ENCODE peak calls at places on chromosomes 5 and 9, in five cellular contexts. V, M, D, L and F are unnamed samples.

GRCh38 chr5:134555889-134556311 is 30.4 kb downstream of the JADE2 start:
- DNase-seq in V (peak), M (peak), D (peak), L (peak), F (peak)

GRCh38 chr9:134793281-134793680 is 87.3 kb upstream of the FCN2 start:
- DNase-seq in V (no peak), M (no peak), D (no peak), L (no peak), F (no peak)

GRCh38 chr5:51657340-51658240 is 274.3 kb downstream of the ISL1 start:
- DNase-seq in V (peak), M (no peak), D (no peak), L (no peak), F (peak)

GRCh38 chr5:50751064-50751657 is 84.7 kb downstream of the PARP8 start:
- DNase-seq in V (peak), M (peak), D (peak), L (peak), F (peak)

GRCh38 chr9:101977614-101978210 is 239.3 kb upstream of the GRIN3A start:
- DNase-seq in V (peak), M (peak), D (peak), L (peak), F (peak)

GRCh38 chr5:73081093-73081492 is 39.3 kb upstream of the TMEM171 start:
- DNase-seq in V (no peak), M (no peak), D (no peak), L (no peak), F (no peak)

GRCh38 chr5:77454123-77454522 is 38.0 kb downstream of the WDR41 start:
- DNase-seq in V (no peak), M (no peak), D (no peak), L (no peak), F (no peak)

GRCh38 chr5:81740758-81741157 is 10.1 kb downstream of the SSBP2 start:
- DNase-seq in V (no peak), M (no peak), D (no peak), L (no peak), F (no peak)

GRCh38 chr9:132698989-132699388 is 28.7 kb downstream of the GTF3C4 start:
- DNase-seq in V (no peak), M (no peak), D (no peak), L (no peak), F (no peak)

GRCh38 chr5:60196382-60197113 is 303.0 kb upstream of the PDE4D start:
- DNase-seq in V (peak), M (no peak), D (peak), L (no peak), F (peak)

GRCh38 chr5:17723876-17724275 is 89.6 kb downstream of the TAF11L14 start:
- DNase-seq in V (no peak), M (no peak), D (no peak), L (no peak), F (no peak)

GRCh38 chr9:3847377-3847776 is 321.6 kb upstream of the RFX3 start:
- DNase-seq in V (no peak), M (no peak), D (no peak), L (no peak), F (no peak)

GRCh38 chr5:171188016-171188415 is 121.0 kb upstream of the TLX3 start:
- DNase-seq in V (no peak), M (no peak), D (no peak), L (no peak), F (no peak)

GRCh38 chr5:130545291-130545690 is 619.8 kb downstream of the HINT1 start:
- DNase-seq in V (peak), M (no peak), D (no peak), L (no peak), F (no peak)
- TF ChIP-seq CTCF in V (peak), M (no peak), D (peak), L (peak), F (no peak)

GRCh38 chr9:106287108-106287631 is 575.8 kb upstream of the ZNF462 start:
- DNase-seq in V (no peak), M (no peak), D (no peak), L (no peak), F (no peak)
- H3K4me3 ChIP-seq in V (no peak), M (no peak), D (no peak), L (no peak), F (no peak)

GRCh38 chr5:24629798-24630197 is 15.0 kb downstream of the CDH10 start:
- DNase-seq in V (no peak), M (no peak), D (no peak), L (no peak), F (no peak)

GRCh38 chr5:24630925-24631324 is 13.9 kb downstream of the CDH10 start:
- DNase-seq in V (peak), M (no peak), D (no peak), L (no peak), F (no peak)

GRCh38 chr5:24633705-24634325 is 11.0 kb downstream of the CDH10 start:
- DNase-seq in V (peak), M (peak), D (peak), L (peak), F (peak)

DNA sequence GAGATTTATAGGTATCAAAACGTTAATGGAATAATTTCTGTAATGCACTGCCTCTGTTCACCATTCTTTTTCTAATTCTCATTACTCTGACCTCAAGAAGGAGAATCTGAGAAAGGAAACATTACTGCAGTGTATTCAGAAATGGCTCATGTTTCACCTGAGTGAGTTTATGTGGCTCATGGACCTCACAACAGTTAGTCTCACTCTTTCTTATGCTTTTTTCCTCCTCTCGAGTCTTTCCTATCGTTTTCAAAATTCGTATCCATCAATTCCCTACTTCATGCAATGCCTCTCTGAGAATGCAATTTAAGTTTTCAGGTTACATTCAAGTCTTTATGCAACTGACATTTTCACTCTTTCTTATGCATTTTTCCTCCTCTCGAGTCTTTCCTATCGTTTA is 9.6 kb downstream of the CDH10 start:
- DNase-seq in V (no peak), M (no peak), D (no peak), L (no peak), F (no peak)
- TF ChIP-seq CTCF in V (no peak), M (no peak), D (no peak), L (no peak), F (no peak)

DNA sequence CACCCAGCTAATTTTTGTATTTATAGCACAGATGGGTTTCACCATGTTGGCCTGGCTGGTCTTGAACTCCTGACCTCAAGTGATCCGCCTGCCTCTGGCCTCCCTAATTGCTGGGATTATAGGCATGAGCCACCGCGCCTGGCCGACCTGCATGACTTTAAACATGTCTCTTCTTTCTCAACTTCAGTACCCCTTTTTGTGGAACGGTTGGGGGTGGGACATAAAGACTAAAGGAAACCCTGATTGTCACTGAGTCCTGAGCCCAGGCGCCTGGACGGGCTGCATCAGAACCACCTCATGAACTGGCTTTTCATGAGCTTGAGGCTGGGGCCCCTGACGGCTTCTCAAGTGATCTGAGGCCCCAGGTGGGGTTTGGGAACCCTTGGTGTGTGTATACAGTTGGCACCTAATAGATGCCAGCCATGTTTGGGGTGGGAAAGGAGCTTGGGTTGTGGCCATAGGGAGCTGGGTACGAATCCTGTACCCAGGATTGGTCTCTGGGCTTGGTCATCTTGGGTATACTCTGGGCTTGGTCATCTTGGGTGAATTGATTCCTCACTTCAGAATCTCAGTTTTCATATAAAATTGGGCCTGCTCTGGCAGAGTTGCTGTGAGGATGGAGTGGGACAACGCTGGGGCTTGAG is 2.2 kb downstream of the GRK6 start:
- DNase-seq in V (no peak), M (no peak), D (no peak), L (no peak), F (no peak)
- H3K4me3 ChIP-seq in V (no peak), M (no peak), D (no peak), L (no peak), F (no peak)

DNA sequence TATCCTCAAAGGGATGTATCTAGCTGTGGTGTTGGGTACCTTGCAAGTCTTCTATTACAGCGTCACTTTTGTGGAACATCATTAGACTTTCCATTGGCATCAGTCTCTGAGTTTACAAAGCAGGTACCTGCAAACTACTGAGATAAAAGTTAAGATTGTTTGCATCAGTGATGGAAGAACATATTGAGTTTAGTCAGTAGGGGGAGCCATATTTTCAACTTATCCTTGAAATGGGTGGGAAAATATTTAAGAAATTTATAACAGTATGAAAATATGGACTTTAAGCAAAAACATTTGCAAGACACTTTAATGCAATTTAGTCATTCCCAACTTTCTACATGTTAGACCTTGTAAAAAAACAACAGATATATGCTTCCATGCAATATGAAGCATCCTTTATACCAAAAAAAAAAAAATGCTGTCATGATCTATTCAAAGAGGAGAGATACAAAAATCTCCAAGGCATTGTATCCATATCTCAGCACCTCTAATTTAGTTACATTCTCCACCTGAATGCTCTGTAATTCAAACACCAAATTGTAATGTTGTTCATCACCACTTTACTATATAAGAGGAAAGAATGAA is 98.6 kb upstream of the ADAMTS19 start:
- DNase-seq in V (peak), M (peak), D (peak), L (no peak), F (peak)
- TF ChIP-seq CTCF in V (peak), M (peak), D (peak), L (no peak), F (peak)

GRCh38 chr5:138033916-138034315 is 1.0 kb upstream of the FAM13B start:
- DNase-seq in V (peak), M (no peak), D (no peak), L (no peak), F (no peak)
- H3K4me3 ChIP-seq in V (peak), M (peak), D (peak), L (peak), F (no peak)